ENCODE peak calls at places on chromosomes 11 and 22, in eight cellular contexts. G is AG20443; H is substantia nigra; C is non-pigmented ciliary epithelial cell; V is Peyer's patch; X is stimulated activated CD4-positive, alpha-beta T cell treated with anti-CD3 and anti-CD28 coated beads, Interleukin-2, amount 100 ng/mL, for 48 hours; E is mucosa of gallbladder; O is RPMI8226. T is an unnamed sample.
A peak's percentile ranks its signal among the peaks of the same experiment; 100 is the strongest.

GRCh38 chr22:24095816-24096215 is 84.7 kb downstream of the CABIN1 start:
- DNase-seq in X (no peak), C (no peak), E (no peak), G (no peak), O (no peak), V (no peak), H (no peak), T (no peak)

GRCh38 chr11:119192111-119192510 is 6.8 kb downstream of the NHERF4 start:
- DNase-seq in V (no peak), E (no peak), X (no peak), H (no peak), C (no peak), O (no peak), G (peak; percentile 23), T (no peak)

GRCh38 chr22:29151316-29151715 is 54.4 kb upstream of the EMID1 start:
- DNase-seq in E (no peak), G (no peak), V (no peak), X (no peak), C (no peak), O (no peak), H (no peak), T (no peak)

GRCh38 chr22:23789638-23790037 is 2.9 kb downstream of the SMARCB1 start:
- DNase-seq in C (no peak), X (no peak), G (no peak), V (no peak), E (no peak), H (no peak), O (no peak), T (no peak)

GRCh38 chr11:75485742-75486141 is 40.0 kb downstream of the GDPD5 start:
- DNase-seq in X (no peak), H (no peak), V (no peak), G (no peak), E (no peak), O (no peak), C (no peak), T (no peak)

GRCh38 chr11:61577383-61578118 is 3.3 kb downstream of the SYT7 start:
- DNase-seq in E (no peak), H (no peak), X (no peak), V (no peak), O (no peak), G (no peak), C (no peak), T (no peak)

GRCh38 chr11:64719406-64719805 is 3.6 kb downstream of the NRXN2 start:
- DNase-seq in O (no peak), G (no peak), V (no peak), X (no peak), H (no peak), C (no peak), E (no peak), T (no peak)

GRCh38 chr22:36743011-36743410 is 32.9 kb downstream of the IFT27 start:
- DNase-seq in H (no peak), G (no peak), C (no peak), X (no peak), E (no peak), V (no peak), O (no peak), T (no peak)

GRCh38 chr22:42619261-42620063 is 4.8 kb upstream of the POLDIP3 start:
- DNase-seq in E (no peak), X (no peak), H (no peak), C (no peak), O (no peak), V (no peak), G (no peak), T (no peak)

GRCh38 chr22:31346733-31347250 is 646 bp upstream of the PATZ1 start:
- DNase-seq in E (peak; percentile 65), O (peak; percentile 63), H (no peak), G (peak; percentile 51), X (peak; percentile 37), V (peak; percentile 72), C (no peak), T (peak; percentile 34)

GRCh38 chr11:116828632-116829524 is 829 bp upstream of the APOC3 start:
- DNase-seq in X (no peak), H (no peak), E (no peak), V (no peak), G (no peak), O (no peak), C (no peak), T (no peak)

GRCh38 chr11:117220999-117221774 is 10.7 kb downstream of the PCSK7 start:
- DNase-seq in E (no peak), G (no peak), C (no peak), H (no peak), O (no peak), V (no peak), X (no peak), T (no peak)

GRCh38 chr22:34437140-34437539 is 516.9 kb upstream of the LARGE1 start:
- DNase-seq in E (no peak), V (no peak), G (no peak), H (no peak), C (no peak), X (no peak), O (no peak), T (no peak)

GRCh38 chr11:107856981-107857517 is 1.5 kb downstream of the SLC35F2 start:
- DNase-seq in X (no peak), V (no peak), H (no peak), C (no peak), E (no peak), G (no peak), O (no peak), T (no peak)

GRCh38 chr11:118339281-118340045 is 3.0 kb downstream of the CD3D start:
- DNase-seq in X (no peak), O (no peak), H (no peak), C (no peak), G (no peak), E (no peak), V (no peak), T (no peak)

GRCh38 chr11:2435288-2436012 is 8.9 kb downstream of the TRPM5 start:
- DNase-seq in V (no peak), H (no peak), C (no peak), X (no peak), E (no peak), O (no peak), G (no peak), T (no peak)

GRCh38 chr22:33579448-33580093 is 340.7 kb downstream of the LARGE1 start:
- DNase-seq in C (no peak), V (peak; percentile 70), H (peak; percentile 7), G (peak; percentile 83), O (peak; percentile 55), X (peak; percentile 48), E (peak; percentile 62), T (peak; percentile 13)

GRCh38 chr11:46475041-46475925 is 83.7 kb upstream of the CHRM4 start:
- DNase-seq in G (no peak), O (no peak), C (no peak), E (no peak), X (no peak), H (no peak), V (no peak), T (no peak)

GRCh38 chr22:19568337-19569311 is 44.4 kb upstream of the CLDN5 start:
- DNase-seq in V (no peak), O (no peak), C (peak; percentile 56), G (peak; percentile 89), E (no peak), X (no peak), H (no peak), T (no peak)

GRCh38 chr22:43012390-43012789 is 2.6 kb downstream of the PACSIN2 start:
- DNase-seq in O (no peak), H (no peak), G (no peak), C (no peak), X (no peak), V (no peak), E (no peak), T (no peak)

GRCh38 chr11:23711981-23712380 is 784.9 kb upstream of the LUZP2 start:
- DNase-seq in G (no peak), H (no peak), V (no peak), E (no peak), O (no peak), C (no peak), X (no peak), T (no peak)

GRCh38 chr11:83033972-83034672 is 37.6 kb downstream of the RAB30 start:
- DNase-seq in C (no peak), G (peak; percentile 86), E (peak; percentile 19), V (no peak), O (peak; percentile 73), H (no peak), X (no peak), T (peak; percentile 47)

GRCh38 chr11:119207300-119207570 is 1.1 kb downstream of the CBL start:
- DNase-seq in G (no peak), V (no peak), H (no peak), O (no peak), E (no peak), X (no peak), C (no peak), T (no peak)

GRCh38 chr22:22614065-22614464 is 30.3 kb upstream of the GGTLC2 start:
- DNase-seq in X (no peak), E (no peak), O (no peak), V (no peak), H (no peak), C (no peak), G (no peak), T (no peak)

GRCh38 chr11:74278721-74279148 is 32.7 kb downstream of the P4HA3 start:
- DNase-seq in O (no peak), E (peak; percentile 56), H (no peak), X (no peak), V (no peak), G (peak; percentile 86), C (peak; percentile 97), T (no peak)

GRCh38 chr22:36433318-36434231 is 45.8 kb upstream of the MYH9 start:
- DNase-seq in H (no peak), C (no peak), G (no peak), X (no peak), E (no peak), V (no peak), O (peak; percentile 28), T (no peak)

T was measured in occipital lobe.